ENCODE peak calls at places on chromosomes 7 and 10, in six cellular contexts. One of them, this sample, is unnamed.

GRCh38 chr10:72076756-72077155 is 11.6 kb downstream of the SPOCK2 start:
- DNase-seq in NCI-H460: no peak
- DNase-seq in NCI-H345: no peak
- DNase-seq in M059J: no peak
- DNase-seq in foreskin keratinocyte: no peak
- DNase-seq in effector CD4-positive, alpha-beta T cell: no peak
- DNase-seq in this sample: no peak

GRCh38 chr7:79241288-79242055 is 212.0 kb downstream of the MAGI2 start:
- DNase-seq in NCI-H460: no peak
- DNase-seq in NCI-H345: no peak
- DNase-seq in effector CD4-positive, alpha-beta T cell: no peak
- DNase-seq in M059J: peak
- DNase-seq in foreskin keratinocyte: peak
- DNase-seq in this sample: peak

GRCh38 chr10:115774721-115775120 is 498.3 kb downstream of the GFRA1 start:
- DNase-seq in M059J: no peak
- DNase-seq in NCI-H460: no peak
- DNase-seq in effector CD4-positive, alpha-beta T cell: no peak
- DNase-seq in NCI-H345: no peak
- DNase-seq in foreskin keratinocyte: no peak
- DNase-seq in this sample: no peak

GRCh38 chr10:4825868-4826787 is at the start of gene AKR1E2:
- DNase-seq in effector CD4-positive, alpha-beta T cell: peak
- DNase-seq in NCI-H460: peak
- DNase-seq in M059J: no peak
- DNase-seq in foreskin keratinocyte: peak
- DNase-seq in NCI-H345: peak
- DNase-seq in this sample: peak

GRCh38 chr7:149007615-149008014 is 20.7 kb downstream of the PDIA4 start:
- DNase-seq in NCI-H345: no peak
- DNase-seq in effector CD4-positive, alpha-beta T cell: no peak
- DNase-seq in M059J: no peak
- DNase-seq in foreskin keratinocyte: no peak
- DNase-seq in NCI-H460: no peak
- DNase-seq in this sample: no peak

GRCh38 chr7:29080803-29081202 is 65.5 kb downstream of the CPVL start:
- DNase-seq in effector CD4-positive, alpha-beta T cell: no peak
- DNase-seq in NCI-H460: no peak
- DNase-seq in NCI-H345: peak
- DNase-seq in foreskin keratinocyte: no peak
- DNase-seq in M059J: peak
- DNase-seq in this sample: peak

GRCh38 chr7:410395-410910 is 109.2 kb downstream of the PDGFA start:
- DNase-seq in M059J: no peak
- DNase-seq in NCI-H345: no peak
- DNase-seq in effector CD4-positive, alpha-beta T cell: no peak
- DNase-seq in foreskin keratinocyte: no peak
- DNase-seq in NCI-H460: no peak
- DNase-seq in this sample: no peak

GRCh38 chr7:45598697-45599520 is 24.7 kb downstream of the ADCY1 start:
- DNase-seq in NCI-H345: no peak
- DNase-seq in NCI-H460: no peak
- DNase-seq in foreskin keratinocyte: no peak
- DNase-seq in M059J: no peak
- DNase-seq in effector CD4-positive, alpha-beta T cell: no peak
- DNase-seq in this sample: no peak

GRCh38 chr10:28991326-28991725 is 297.5 kb upstream of the LYZL1 start:
- DNase-seq in M059J: peak
- DNase-seq in effector CD4-positive, alpha-beta T cell: no peak
- DNase-seq in NCI-H345: peak
- DNase-seq in NCI-H460: no peak
- DNase-seq in foreskin keratinocyte: peak
- DNase-seq in this sample: peak

GRCh38 chr7:27734583-27734982 is 5.4 kb upstream of the TAX1BP1 start:
- DNase-seq in NCI-H460: no peak
- DNase-seq in NCI-H345: no peak
- DNase-seq in M059J: no peak
- DNase-seq in effector CD4-positive, alpha-beta T cell: no peak
- DNase-seq in foreskin keratinocyte: no peak
- DNase-seq in this sample: no peak

GRCh38 chr7:46007990-46008643 is 87.0 kb upstream of the IGFBP3 start:
- DNase-seq in effector CD4-positive, alpha-beta T cell: no peak
- DNase-seq in M059J: no peak
- DNase-seq in foreskin keratinocyte: no peak
- DNase-seq in NCI-H345: no peak
- DNase-seq in NCI-H460: no peak
- DNase-seq in this sample: no peak